ENCODE peak calls at places on chromosomes 7 and 10, in four cellular contexts. F is upper lobe of right lung, M is adrenal gland, H is cardiac muscle cell. P is an unnamed sample.

GRCh38 chr10:28652703-28653102 is 24.6 kb upstream of the BAMBI start:
- DNase-seq in F (no peak), M (no peak), H (no peak), P (no peak)

GRCh38 chr7:44075296-44076075 is 6.8 kb downstream of the POLM start:
- DNase-seq in F (no peak), M (no peak), H (no peak), P (peak; percentile 52)

GRCh38 chr10:125977206-125977605 is 80.8 kb downstream of the FANK1 start:
- DNase-seq in F (no peak), M (no peak), H (no peak), P (no peak)

GRCh38 chr7:92832623-92833023 is 3.8 kb downstream of the CDK6 start:
- DNase-seq in F (no peak), M (no peak), H (no peak), P (no peak)

GRCh38 chr10:63115732-63116383 is 17.3 kb upstream of the NRBF2 start:
- DNase-seq in F (peak; percentile 75), M (peak; percentile 83), H (peak; percentile 31), P (peak; percentile 94)

GRCh38 chr7:46881507-46882127 is 700.3 kb downstream of the TNS3 start:
- DNase-seq in F (no peak), M (no peak), H (no peak), P (no peak)

GRCh38 chr10:22682237-22683192 is 31.9 kb downstream of the PIP4K2A start:
- DNase-seq in F (no peak), M (no peak), H (peak; percentile 18), P (no peak)

GRCh38 chr7:157405914-157406810 is 69.4 kb downstream of the DNAJB6 start:
- DNase-seq in F (peak; percentile 48), M (peak; percentile 57), H (no peak), P (peak; percentile 55)

GRCh38 chr10:31123946-31124345 is 92.3 kb upstream of the ZNF438 start:
- DNase-seq in F (no peak), M (no peak), H (no peak), P (no peak)

GRCh38 chr10:110808619-110809018 is 63.1 kb upstream of the PDCD4 start:
- DNase-seq in F (no peak), M (no peak), H (no peak), P (no peak)

GRCh38 chr7:85226401-85227085 is 39.7 kb upstream of the SEMA3D start:
- DNase-seq in F (no peak), M (no peak), H (no peak), P (no peak)

GRCh38 chr10:114364726-114365125 is 39.6 kb downstream of the AFAP1L2 start:
- DNase-seq in F (no peak), M (no peak), H (no peak), P (no peak)

GRCh38 chr7:157077986-157078644 is 60.6 kb upstream of the UBE3C start:
- DNase-seq in F (no peak), M (no peak), H (peak; percentile 22), P (no peak)

GRCh38 chr7:132557489-132558044 is 18.7 kb downstream of the PLXNA4 start:
- DNase-seq in F (no peak), M (no peak), H (no peak), P (no peak)

GRCh38 chr7:85564861-85565630 is 378.2 kb upstream of the SEMA3D start:
- DNase-seq in F (no peak), M (no peak), H (no peak), P (no peak)

GRCh38 chr7:102836206-102836938 is 76.4 kb upstream of the LRRC17 start:
- DNase-seq in F (no peak), M (no peak), H (no peak), P (no peak)

DNA sequence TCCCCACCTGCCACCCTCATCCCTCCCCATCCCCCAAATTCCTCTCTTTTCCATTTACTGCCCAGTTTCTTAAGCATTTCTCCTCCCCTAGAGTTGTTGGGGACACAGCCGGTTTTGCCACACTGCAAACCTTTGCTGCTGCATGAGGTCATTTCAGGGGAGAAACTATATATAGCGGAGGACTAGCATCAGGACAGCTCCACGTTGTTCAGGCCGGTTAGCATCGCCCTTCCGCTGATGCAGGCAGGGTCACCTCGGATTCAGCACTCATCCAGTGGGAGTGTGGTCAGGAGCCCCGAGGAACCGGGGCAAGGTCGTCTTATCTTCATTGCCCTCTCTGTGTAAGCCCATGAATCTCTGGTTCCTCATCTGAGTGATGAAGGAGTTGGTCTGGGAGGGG is 15.6 kb downstream of the UBTD1 start:
- DNase-seq in F (no peak), M (no peak), H (peak; percentile 27), P (no peak)
- H3K27ac ChIP-seq in F (no peak overlapping the region), M (no peak overlapping the region), H (no peak overlapping the region), P (no peak overlapping the region)

GRCh38 chr10:133159611-133159949 is 439 bp upstream of the KNDC1 start:
- DNase-seq in F (no peak), M (no peak), H (no peak), P (no peak)
- H3K27me3 ChIP-seq in F (peaks cover 30% of the 10 kb centered on the region), M (no peaks in the 10 kb centered on the region), H (no peaks in the 10 kb centered on the region), P (no peaks in the 10 kb centered on the region)

GRCh38 chr7:36276428-36277246 is 113.0 kb upstream of the ANLN start:
- DNase-seq in F (no peak), M (no peak), H (no peak), P (peak; percentile 22)
- H3K27ac ChIP-seq in F (no peak overlapping the region), M (no peak overlapping the region), H (no peak overlapping the region), P (peak overlapping the region; percentile 82)

GRCh38 chr7:25944777-25945176 is 207.2 kb upstream of the NFE2L3 start:
- DNase-seq in F (no peak), M (no peak), H (no peak), P (no peak)
- H3K27me3 ChIP-seq in F (peaks cover 4% of the 10 kb centered on the region), M (no peaks in the 10 kb centered on the region), H (no peaks in the 10 kb centered on the region), P (no peaks in the 10 kb centered on the region)

P was measured in sigmoid colon.